ENCODE peak calls at places on chromosomes 3 and 15, in eight cellular contexts. One of them, this sample, is unnamed.

GRCh38 chr15:85749261-85750151 is 45.2 kb downstream of the KLHL25 start:
- DNase-seq in NCI-H2029: no peak
- DNase-seq in hepatocyte: no peak
- DNase-seq in amygdala: no peak
- DNase-seq in left cardiac atrium: peak; percentile 68
- DNase-seq in H54: no peak
- DNase-seq in endothelial cell: no peak
- DNase-seq in activated CD8-positive, alpha-beta memory T cell treated with anti-CD3 and anti-CD28 coated beads for 4 hours: no peak
- DNase-seq in this sample: no peak

GRCh38 chr15:57667171-57667924 is 39.2 kb upstream of the POLR2M start:
- DNase-seq in NCI-H2029: no peak
- DNase-seq in hepatocyte: peak; percentile 68
- DNase-seq in amygdala: no peak
- DNase-seq in left cardiac atrium: no peak
- DNase-seq in H54: peak; percentile 18
- DNase-seq in endothelial cell: no peak
- DNase-seq in activated CD8-positive, alpha-beta memory T cell treated with anti-CD3 and anti-CD28 coated beads for 4 hours: no peak
- DNase-seq in this sample: peak; percentile 70

GRCh38 chr3:168973206-168973605 is 690.3 kb downstream of the MECOM start:
- DNase-seq in NCI-H2029: no peak
- DNase-seq in hepatocyte: no peak
- DNase-seq in amygdala: no peak
- DNase-seq in left cardiac atrium: no peak
- DNase-seq in H54: no peak
- DNase-seq in endothelial cell: no peak
- DNase-seq in activated CD8-positive, alpha-beta memory T cell treated with anti-CD3 and anti-CD28 coated beads for 4 hours: no peak
- DNase-seq in this sample: no peak

GRCh38 chr3:145906755-145907154 is 254.2 kb downstream of the PLOD2 start:
- DNase-seq in NCI-H2029: no peak
- DNase-seq in hepatocyte: no peak
- DNase-seq in amygdala: no peak
- DNase-seq in left cardiac atrium: no peak
- DNase-seq in H54: no peak
- DNase-seq in endothelial cell: no peak
- DNase-seq in activated CD8-positive, alpha-beta memory T cell treated with anti-CD3 and anti-CD28 coated beads for 4 hours: no peak
- DNase-seq in this sample: no peak

GRCh38 chr3:185792955-185793354 is 31.9 kb downstream of the IGF2BP2 start:
- DNase-seq in NCI-H2029: no peak
- DNase-seq in hepatocyte: no peak
- DNase-seq in amygdala: no peak
- DNase-seq in left cardiac atrium: no peak
- DNase-seq in H54: no peak
- DNase-seq in endothelial cell: no peak
- DNase-seq in activated CD8-positive, alpha-beta memory T cell treated with anti-CD3 and anti-CD28 coated beads for 4 hours: no peak
- DNase-seq in this sample: no peak

GRCh38 chr15:41944313-41944940 is 27.9 kb downstream of the EHD4 start:
- DNase-seq in NCI-H2029: no peak
- DNase-seq in hepatocyte: peak; percentile 78
- DNase-seq in amygdala: no peak
- DNase-seq in left cardiac atrium: peak; percentile 67
- DNase-seq in H54: peak; percentile 73
- DNase-seq in endothelial cell: no peak
- DNase-seq in activated CD8-positive, alpha-beta memory T cell treated with anti-CD3 and anti-CD28 coated beads for 4 hours: no peak
- DNase-seq in this sample: peak; percentile 82

GRCh38 chr15:73677146-73677607 is 7.0 kb upstream of the CD276 start:
- DNase-seq in NCI-H2029: peak; percentile 11
- DNase-seq in hepatocyte: peak; percentile 85
- DNase-seq in amygdala: no peak
- DNase-seq in left cardiac atrium: peak; percentile 65
- DNase-seq in H54: no peak
- DNase-seq in endothelial cell: peak; percentile 55
- DNase-seq in activated CD8-positive, alpha-beta memory T cell treated with anti-CD3 and anti-CD28 coated beads for 4 hours: peak; percentile 17
- DNase-seq in this sample: peak; percentile 53

GRCh38 chr15:55005679-55006078 is 191.1 kb downstream of the RSL24D1 start:
- DNase-seq in NCI-H2029: no peak
- DNase-seq in hepatocyte: no peak
- DNase-seq in amygdala: no peak
- DNase-seq in left cardiac atrium: no peak
- DNase-seq in H54: no peak
- DNase-seq in endothelial cell: no peak
- DNase-seq in activated CD8-positive, alpha-beta memory T cell treated with anti-CD3 and anti-CD28 coated beads for 4 hours: no peak
- DNase-seq in this sample: no peak

GRCh38 chr15:44319385-44319784 is 30.9 kb downstream of the GOLM2 start:
- DNase-seq in NCI-H2029: no peak
- DNase-seq in hepatocyte: no peak
- DNase-seq in amygdala: no peak
- DNase-seq in left cardiac atrium: no peak
- DNase-seq in H54: no peak
- DNase-seq in endothelial cell: no peak
- DNase-seq in activated CD8-positive, alpha-beta memory T cell treated with anti-CD3 and anti-CD28 coated beads for 4 hours: no peak
- DNase-seq in this sample: no peak

GRCh38 chr3:184414418-184415228 is 34.8 kb downstream of the CHRD start:
- DNase-seq in NCI-H2029: no peak
- DNase-seq in hepatocyte: no peak
- DNase-seq in amygdala: no peak
- DNase-seq in left cardiac atrium: no peak
- DNase-seq in H54: no peak
- DNase-seq in endothelial cell: no peak
- DNase-seq in activated CD8-positive, alpha-beta memory T cell treated with anti-CD3 and anti-CD28 coated beads for 4 hours: no peak
- DNase-seq in this sample: no peak

GRCh38 chr3:151890721-151891141 is 17.3 kb downstream of the SUCNR1 start:
- DNase-seq in NCI-H2029: peak; percentile 92
- DNase-seq in hepatocyte: no peak
- DNase-seq in amygdala: no peak
- DNase-seq in left cardiac atrium: no peak
- DNase-seq in H54: no peak
- DNase-seq in endothelial cell: no peak
- DNase-seq in activated CD8-positive, alpha-beta memory T cell treated with anti-CD3 and anti-CD28 coated beads for 4 hours: no peak
- DNase-seq in this sample: no peak

GRCh38 chr3:23161896-23162570 is 41.1 kb upstream of the UBE2E2 start:
- DNase-seq in NCI-H2029: no peak
- DNase-seq in hepatocyte: no peak
- DNase-seq in amygdala: no peak
- DNase-seq in left cardiac atrium: no peak
- DNase-seq in H54: no peak
- DNase-seq in endothelial cell: no peak
- DNase-seq in activated CD8-positive, alpha-beta memory T cell treated with anti-CD3 and anti-CD28 coated beads for 4 hours: no peak
- DNase-seq in this sample: peak; percentile 19

GRCh38 chr3:191246628-191247027 is 47.6 kb downstream of the OSTN start:
- DNase-seq in NCI-H2029: no peak
- DNase-seq in hepatocyte: peak; percentile 33
- DNase-seq in amygdala: no peak
- DNase-seq in left cardiac atrium: no peak
- DNase-seq in H54: peak; percentile 32
- DNase-seq in endothelial cell: no peak
- DNase-seq in activated CD8-positive, alpha-beta memory T cell treated with anti-CD3 and anti-CD28 coated beads for 4 hours: no peak
- DNase-seq in this sample: peak; percentile 90

GRCh38 chr3:45592830-45593707 is 1.5 kb upstream of the LIMD1 start:
- DNase-seq in NCI-H2029: peak; percentile 92
- DNase-seq in hepatocyte: peak; percentile 94
- DNase-seq in amygdala: peak; percentile 86
- DNase-seq in left cardiac atrium: peak; percentile 94
- DNase-seq in H54: peak; percentile 95
- DNase-seq in endothelial cell: peak; percentile 90
- DNase-seq in activated CD8-positive, alpha-beta memory T cell treated with anti-CD3 and anti-CD28 coated beads for 4 hours: peak; percentile 39
- DNase-seq in this sample: peak; percentile 94

GRCh38 chr3:196220991-196221390 is 4.7 kb downstream of the SLC51A start:
- DNase-seq in NCI-H2029: no peak
- DNase-seq in hepatocyte: no peak
- DNase-seq in amygdala: no peak
- DNase-seq in left cardiac atrium: no peak
- DNase-seq in H54: no peak
- DNase-seq in endothelial cell: no peak
- DNase-seq in activated CD8-positive, alpha-beta memory T cell treated with anti-CD3 and anti-CD28 coated beads for 4 hours: no peak
- DNase-seq in this sample: no peak

GRCh38 chr3:127881586-127881985 is 33.4 kb upstream of the KBTBD12 start:
- DNase-seq in NCI-H2029: no peak
- DNase-seq in hepatocyte: no peak
- DNase-seq in amygdala: no peak
- DNase-seq in left cardiac atrium: no peak
- DNase-seq in H54: no peak
- DNase-seq in endothelial cell: no peak
- DNase-seq in activated CD8-positive, alpha-beta memory T cell treated with anti-CD3 and anti-CD28 coated beads for 4 hours: no peak
- DNase-seq in this sample: no peak

GRCh38 chr3:102741105-102741504 is 306.3 kb downstream of the ZPLD1 start:
- DNase-seq in NCI-H2029: no peak
- DNase-seq in hepatocyte: no peak
- DNase-seq in amygdala: no peak
- DNase-seq in left cardiac atrium: no peak
- DNase-seq in H54: no peak
- DNase-seq in endothelial cell: no peak
- DNase-seq in activated CD8-positive, alpha-beta memory T cell treated with anti-CD3 and anti-CD28 coated beads for 4 hours: no peak
- DNase-seq in this sample: no peak

GRCh38 chr3:99549220-99549619 is 89.2 kb upstream of the COL8A1 start:
- DNase-seq in NCI-H2029: no peak
- DNase-seq in hepatocyte: no peak
- DNase-seq in amygdala: no peak
- DNase-seq in left cardiac atrium: no peak
- DNase-seq in H54: no peak
- DNase-seq in endothelial cell: no peak
- DNase-seq in activated CD8-positive, alpha-beta memory T cell treated with anti-CD3 and anti-CD28 coated beads for 4 hours: no peak
- DNase-seq in this sample: no peak

GRCh38 chr3:9316881-9317341 is 45.9 kb upstream of the THUMPD3 start:
- DNase-seq in NCI-H2029: no peak
- DNase-seq in hepatocyte: peak; percentile 34
- DNase-seq in amygdala: peak; percentile 64
- DNase-seq in left cardiac atrium: peak; percentile 28
- DNase-seq in H54: peak; percentile 45
- DNase-seq in endothelial cell: peak; percentile 38
- DNase-seq in activated CD8-positive, alpha-beta memory T cell treated with anti-CD3 and anti-CD28 coated beads for 4 hours: no peak
- DNase-seq in this sample: peak; percentile 47

GRCh38 chr3:81545572-81545971 is 215.9 kb downstream of the GBE1 start:
- DNase-seq in NCI-H2029: no peak
- DNase-seq in hepatocyte: no peak
- DNase-seq in amygdala: no peak
- DNase-seq in left cardiac atrium: no peak
- DNase-seq in H54: no peak
- DNase-seq in endothelial cell: no peak
- DNase-seq in activated CD8-positive, alpha-beta memory T cell treated with anti-CD3 and anti-CD28 coated beads for 4 hours: no peak
- DNase-seq in this sample: peak; percentile 22

GRCh38 chr3:123312331-123313265 is 110.9 kb downstream of the SEC22A start:
- DNase-seq in NCI-H2029: no peak
- DNase-seq in hepatocyte: no peak
- DNase-seq in amygdala: no peak
- DNase-seq in left cardiac atrium: no peak
- DNase-seq in H54: no peak
- DNase-seq in endothelial cell: no peak
- DNase-seq in activated CD8-positive, alpha-beta memory T cell treated with anti-CD3 and anti-CD28 coated beads for 4 hours: no peak
- DNase-seq in this sample: no peak

GRCh38 chr3:121759541-121760202 is 10.1 kb upstream of the GOLGB1 start:
- DNase-seq in NCI-H2029: no peak
- DNase-seq in hepatocyte: no peak
- DNase-seq in amygdala: no peak
- DNase-seq in left cardiac atrium: no peak
- DNase-seq in H54: no peak
- DNase-seq in endothelial cell: no peak
- DNase-seq in activated CD8-positive, alpha-beta memory T cell treated with anti-CD3 and anti-CD28 coated beads for 4 hours: no peak
- DNase-seq in this sample: no peak

GRCh38 chr3:10240799-10241198 is 7.5 kb upstream of the TATDN2 start:
- DNase-seq in NCI-H2029: no peak
- DNase-seq in hepatocyte: no peak
- DNase-seq in amygdala: no peak
- DNase-seq in left cardiac atrium: no peak
- DNase-seq in H54: no peak
- DNase-seq in endothelial cell: no peak
- DNase-seq in activated CD8-positive, alpha-beta memory T cell treated with anti-CD3 and anti-CD28 coated beads for 4 hours: no peak
- DNase-seq in this sample: no peak

GRCh38 chr3:171064461-171064860 is 37.9 kb upstream of the SLC2A2 start:
- DNase-seq in NCI-H2029: no peak
- DNase-seq in hepatocyte: no peak
- DNase-seq in amygdala: no peak
- DNase-seq in left cardiac atrium: no peak
- DNase-seq in H54: no peak
- DNase-seq in endothelial cell: no peak
- DNase-seq in activated CD8-positive, alpha-beta memory T cell treated with anti-CD3 and anti-CD28 coated beads for 4 hours: no peak
- DNase-seq in this sample: no peak

GRCh38 chr3:26721047-26721446 is 98.5 kb downstream of the LRRC3B start:
- DNase-seq in NCI-H2029: no peak
- DNase-seq in hepatocyte: no peak
- DNase-seq in amygdala: no peak
- DNase-seq in left cardiac atrium: no peak
- DNase-seq in H54: no peak
- DNase-seq in endothelial cell: no peak
- DNase-seq in activated CD8-positive, alpha-beta memory T cell treated with anti-CD3 and anti-CD28 coated beads for 4 hours: no peak
- DNase-seq in this sample: no peak

GRCh38 chr15:92714457-92715401 is 59.2 kb upstream of the FAM174B start:
- DNase-seq in NCI-H2029: peak; percentile 12
- DNase-seq in hepatocyte: peak; percentile 89
- DNase-seq in amygdala: no peak
- DNase-seq in left cardiac atrium: peak; percentile 80
- DNase-seq in H54: peak; percentile 43
- DNase-seq in endothelial cell: peak; percentile 84
- DNase-seq in activated CD8-positive, alpha-beta memory T cell treated with anti-CD3 and anti-CD28 coated beads for 4 hours: peak; percentile 45
- DNase-seq in this sample: peak; percentile 57

GRCh38 chr3:178665747-178666146 is 129.5 kb downstream of the KCNMB2 start:
- DNase-seq in NCI-H2029: no peak
- DNase-seq in hepatocyte: no peak
- DNase-seq in amygdala: no peak
- DNase-seq in left cardiac atrium: peak; percentile 26
- DNase-seq in H54: no peak
- DNase-seq in endothelial cell: no peak
- DNase-seq in activated CD8-positive, alpha-beta memory T cell treated with anti-CD3 and anti-CD28 coated beads for 4 hours: no peak
- DNase-seq in this sample: no peak

GRCh38 chr3:160643994-160644393 is 33.0 kb upstream of the ARL14 start:
- DNase-seq in NCI-H2029: no peak
- DNase-seq in hepatocyte: peak; percentile 16
- DNase-seq in amygdala: no peak
- DNase-seq in left cardiac atrium: no peak
- DNase-seq in H54: no peak
- DNase-seq in endothelial cell: no peak
- DNase-seq in activated CD8-positive, alpha-beta memory T cell treated with anti-CD3 and anti-CD28 coated beads for 4 hours: no peak
- DNase-seq in this sample: no peak

GRCh38 chr3:183644244-183644643 is 8.8 kb downstream of the KLHL24 start:
- DNase-seq in NCI-H2029: no peak
- DNase-seq in hepatocyte: no peak
- DNase-seq in amygdala: no peak
- DNase-seq in left cardiac atrium: no peak
- DNase-seq in H54: no peak
- DNase-seq in endothelial cell: no peak
- DNase-seq in activated CD8-positive, alpha-beta memory T cell treated with anti-CD3 and anti-CD28 coated beads for 4 hours: no peak
- DNase-seq in this sample: no peak

GRCh38 chr3:124586126-124587052 is 143.9 kb upstream of the UMPS start:
- DNase-seq in NCI-H2029: no peak
- DNase-seq in hepatocyte: peak; percentile 27
- DNase-seq in amygdala: no peak
- DNase-seq in left cardiac atrium: no peak
- DNase-seq in H54: no peak
- DNase-seq in endothelial cell: peak; percentile 43
- DNase-seq in activated CD8-positive, alpha-beta memory T cell treated with anti-CD3 and anti-CD28 coated beads for 4 hours: no peak
- DNase-seq in this sample: no peak

GRCh38 chr3:194133661-194134230 is 2.2 kb upstream of the HES1 start:
- DNase-seq in NCI-H2029: peak; percentile 41
- DNase-seq in hepatocyte: peak; percentile 82
- DNase-seq in amygdala: no peak
- DNase-seq in left cardiac atrium: peak; percentile 82
- DNase-seq in H54: peak; percentile 61
- DNase-seq in endothelial cell: peak; percentile 59
- DNase-seq in activated CD8-positive, alpha-beta memory T cell treated with anti-CD3 and anti-CD28 coated beads for 4 hours: no peak
- DNase-seq in this sample: no peak

GRCh38 chr15:23013681-23014080 is 25.7 kb downstream of the TUBGCP5 start:
- DNase-seq in NCI-H2029: no peak
- DNase-seq in hepatocyte: no peak
- DNase-seq in amygdala: no peak
- DNase-seq in left cardiac atrium: no peak
- DNase-seq in H54: no peak
- DNase-seq in endothelial cell: no peak
- DNase-seq in activated CD8-positive, alpha-beta memory T cell treated with anti-CD3 and anti-CD28 coated beads for 4 hours: no peak
- DNase-seq in this sample: no peak